ENCODE peak calls at places on chromosome 17, in five cellular contexts. T is NCI-H69; U is dermis blood vessel endothelial cell; N is NCI-H526 treated with DMSO at 0.1 percent for 48 hours; L is stimulated activated naive CD8-positive, alpha-beta T cell treated with anti-CD3 and anti-CD28 coated beads, Interleukin-15, Interleukin-2, amounts not matched to agents 100 U/mL and 50 U/mL, for 24 hours. Q is an unnamed sample.
A peak's percentile ranks its signal among the peaks of the same experiment; 100 is the strongest.

GRCh38 chr17:27756467-27757371 is 43.6 kb downstream of the NOS2 start:
- DNase-seq in L (peak; percentile 68), T (peak; percentile 50), U (peak; percentile 79), N (peak; percentile 18), Q (peak; percentile 55)

GRCh38 chr17:3983945-3984484 is 19.8 kb upstream of the ATP2A3 start:
- DNase-seq in T (peak; percentile 12), U (peak; percentile 84), N (no peak), L (no peak), Q (peak; percentile 89)

GRCh38 chr17:42002792-42003301 is 14.4 kb downstream of the DNAJC7 start:
- DNase-seq in N (no peak), U (peak; percentile 52), L (no peak), T (no peak), Q (no peak)

GRCh38 chr17:75878174-75878998 is at the start of gene TRIM47:
- DNase-seq in N (no peak), U (peak; percentile 72), T (peak; percentile 79), L (peak; percentile 31), Q (peak; percentile 82)

GRCh38 chr17:40953876-40954275 is 12.9 kb downstream of the KRT39 start:
- DNase-seq in N (no peak), L (no peak), T (no peak), U (no peak), Q (no peak)

GRCh38 chr17:22145605-22146178 is 453.4 kb downstream of the KCNJ18 start:
- DNase-seq in L (no peak), N (no peak), U (no peak), T (no peak), Q (no peak)

GRCh38 chr17:74299618-74300009 is 25.6 kb downstream of the DNAI2 start:
- DNase-seq in U (no peak), N (no peak), L (no peak), T (no peak), Q (no peak)

GRCh38 chr17:2634361-2634960 is 41.0 kb downstream of the PAFAH1B1 start:
- DNase-seq in L (no peak), T (peak; percentile 87), U (peak; percentile 30), N (no peak), Q (no peak)

GRCh38 chr17:60525347-60525623 is 757 bp downstream of the APPBP2 start:
- DNase-seq in T (no peak), N (no peak), L (no peak), U (peak; percentile 49), Q (no peak)

GRCh38 chr17:81537856-81538555 is 9.8 kb downstream of the FSCN2 start:
- DNase-seq in N (no peak), T (peak; percentile 97), U (no peak), L (no peak), Q (no peak)

GRCh38 chr17:19274893-19275292 is 37.7 kb downstream of the EPN2 start:
- DNase-seq in U (no peak), L (no peak), N (no peak), T (no peak), Q (no peak)

GRCh38 chr17:30519707-30520106 is 42.5 kb downstream of the GOSR1 start:
- DNase-seq in T (no peak), L (no peak), N (no peak), U (peak; percentile 85), Q (peak; percentile 72)

GRCh38 chr17:58487589-58488427 is at the start of gene HSF5:
- DNase-seq in T (no peak), N (no peak), U (peak; percentile 34), L (peak; percentile 79), Q (no peak)

GRCh38 chr17:55432358-55433028 is 10.9 kb upstream of the MMD start:
- DNase-seq in U (no peak), L (no peak), T (no peak), N (no peak), Q (no peak)